ENCODE peak calls at places on chromosomes 16 and 17, in ten cellular contexts. One of them, this sample, is unnamed.

GRCh38 chr17:39769974-39770587 is 32.3 kb downstream of the GRB7 start:
- DNase-seq in activated naive CD8-positive, alpha-beta T cell treated with anti-CD3 and anti-CD28 coated beads, Interleukin-2, amount 50 U/mL, for 24 hours: no peak
- DNase-seq in ascending aorta: no peak
- DNase-seq in dermis microvascular lymphatic vessel endothelial cell: no peak
- DNase-seq in NCI-H1694: no peak
- DNase-seq in nucleus accumbens: no peak
- DNase-seq in amygdala: no peak
- DNase-seq in cardiac fibroblast: peak
- DNase-seq in esophagus squamous epithelium: no peak
- DNase-seq in NCI-H748 treated with DMSO at 0.1 percent for 48 hours: peak
- DNase-seq in this sample: no peak

GRCh38 chr17:77875051-77875780 is 83.3 kb upstream of the TNRC6C start:
- DNase-seq in activated naive CD8-positive, alpha-beta T cell treated with anti-CD3 and anti-CD28 coated beads, Interleukin-2, amount 50 U/mL, for 24 hours: no peak
- DNase-seq in ascending aorta: no peak
- DNase-seq in dermis microvascular lymphatic vessel endothelial cell: no peak
- DNase-seq in NCI-H1694: no peak
- DNase-seq in nucleus accumbens: no peak
- DNase-seq in amygdala: no peak
- DNase-seq in cardiac fibroblast: no peak
- DNase-seq in esophagus squamous epithelium: no peak
- DNase-seq in NCI-H748 treated with DMSO at 0.1 percent for 48 hours: no peak
- DNase-seq in this sample: no peak

GRCh38 chr16:4415538-4416199 is 727 bp downstream of the CORO7 start:
- DNase-seq in activated naive CD8-positive, alpha-beta T cell treated with anti-CD3 and anti-CD28 coated beads, Interleukin-2, amount 50 U/mL, for 24 hours: peak
- DNase-seq in ascending aorta: no peak
- DNase-seq in dermis microvascular lymphatic vessel endothelial cell: no peak
- DNase-seq in NCI-H1694: no peak
- DNase-seq in nucleus accumbens: no peak
- DNase-seq in amygdala: no peak
- DNase-seq in cardiac fibroblast: peak
- DNase-seq in esophagus squamous epithelium: no peak
- DNase-seq in NCI-H748 treated with DMSO at 0.1 percent for 48 hours: no peak
- DNase-seq in this sample: no peak

GRCh38 chr17:65698381-65699061 is 137.1 kb upstream of the AXIN2 start:
- DNase-seq in activated naive CD8-positive, alpha-beta T cell treated with anti-CD3 and anti-CD28 coated beads, Interleukin-2, amount 50 U/mL, for 24 hours: no peak
- DNase-seq in ascending aorta: no peak
- DNase-seq in dermis microvascular lymphatic vessel endothelial cell: no peak
- DNase-seq in NCI-H1694: no peak
- DNase-seq in nucleus accumbens: no peak
- DNase-seq in amygdala: no peak
- DNase-seq in cardiac fibroblast: peak
- DNase-seq in esophagus squamous epithelium: no peak
- DNase-seq in NCI-H748 treated with DMSO at 0.1 percent for 48 hours: no peak
- DNase-seq in this sample: no peak

GRCh38 chr17:17636456-17636855 is 44.8 kb upstream of the RAI1 start:
- DNase-seq in activated naive CD8-positive, alpha-beta T cell treated with anti-CD3 and anti-CD28 coated beads, Interleukin-2, amount 50 U/mL, for 24 hours: no peak
- DNase-seq in ascending aorta: no peak
- DNase-seq in dermis microvascular lymphatic vessel endothelial cell: no peak
- DNase-seq in NCI-H1694: no peak
- DNase-seq in nucleus accumbens: no peak
- DNase-seq in amygdala: no peak
- DNase-seq in cardiac fibroblast: no peak
- DNase-seq in esophagus squamous epithelium: no peak
- DNase-seq in NCI-H748 treated with DMSO at 0.1 percent for 48 hours: no peak
- DNase-seq in this sample: no peak

GRCh38 chr17:49508891-49509587 is 13.9 kb downstream of the NGFR start:
- DNase-seq in activated naive CD8-positive, alpha-beta T cell treated with anti-CD3 and anti-CD28 coated beads, Interleukin-2, amount 50 U/mL, for 24 hours: no peak
- DNase-seq in ascending aorta: no peak
- DNase-seq in dermis microvascular lymphatic vessel endothelial cell: no peak
- DNase-seq in NCI-H1694: peak
- DNase-seq in nucleus accumbens: no peak
- DNase-seq in amygdala: no peak
- DNase-seq in cardiac fibroblast: no peak
- DNase-seq in esophagus squamous epithelium: no peak
- DNase-seq in NCI-H748 treated with DMSO at 0.1 percent for 48 hours: no peak
- DNase-seq in this sample: no peak

GRCh38 chr17:48004973-48005372 is 32.6 kb downstream of the COPZ2 start:
- DNase-seq in activated naive CD8-positive, alpha-beta T cell treated with anti-CD3 and anti-CD28 coated beads, Interleukin-2, amount 50 U/mL, for 24 hours: no peak
- DNase-seq in ascending aorta: no peak
- DNase-seq in dermis microvascular lymphatic vessel endothelial cell: no peak
- DNase-seq in NCI-H1694: no peak
- DNase-seq in nucleus accumbens: no peak
- DNase-seq in amygdala: no peak
- DNase-seq in cardiac fibroblast: no peak
- DNase-seq in esophagus squamous epithelium: no peak
- DNase-seq in NCI-H748 treated with DMSO at 0.1 percent for 48 hours: no peak
- DNase-seq in this sample: no peak

GRCh38 chr16:72876221-72876620 is 171.7 kb downstream of the ZFHX3 start:
- DNase-seq in activated naive CD8-positive, alpha-beta T cell treated with anti-CD3 and anti-CD28 coated beads, Interleukin-2, amount 50 U/mL, for 24 hours: peak
- DNase-seq in ascending aorta: no peak
- DNase-seq in dermis microvascular lymphatic vessel endothelial cell: no peak
- DNase-seq in NCI-H1694: no peak
- DNase-seq in nucleus accumbens: no peak
- DNase-seq in amygdala: no peak
- DNase-seq in cardiac fibroblast: peak
- DNase-seq in esophagus squamous epithelium: no peak
- DNase-seq in NCI-H748 treated with DMSO at 0.1 percent for 48 hours: no peak
- DNase-seq in this sample: no peak

GRCh38 chr17:48059125-48059668 is 11.0 kb downstream of the NFE2L1 start:
- DNase-seq in activated naive CD8-positive, alpha-beta T cell treated with anti-CD3 and anti-CD28 coated beads, Interleukin-2, amount 50 U/mL, for 24 hours: no peak
- DNase-seq in ascending aorta: no peak
- DNase-seq in dermis microvascular lymphatic vessel endothelial cell: no peak
- DNase-seq in NCI-H1694: no peak
- DNase-seq in nucleus accumbens: no peak
- DNase-seq in amygdala: no peak
- DNase-seq in cardiac fibroblast: no peak
- DNase-seq in esophagus squamous epithelium: no peak
- DNase-seq in NCI-H748 treated with DMSO at 0.1 percent for 48 hours: no peak
- DNase-seq in this sample: no peak

GRCh38 chr16:56325956-56326355 is 99.4 kb downstream of the AMFR start:
- DNase-seq in activated naive CD8-positive, alpha-beta T cell treated with anti-CD3 and anti-CD28 coated beads, Interleukin-2, amount 50 U/mL, for 24 hours: no peak
- DNase-seq in ascending aorta: no peak
- DNase-seq in dermis microvascular lymphatic vessel endothelial cell: no peak
- DNase-seq in NCI-H1694: no peak
- DNase-seq in nucleus accumbens: no peak
- DNase-seq in amygdala: no peak
- DNase-seq in cardiac fibroblast: no peak
- DNase-seq in esophagus squamous epithelium: no peak
- DNase-seq in NCI-H748 treated with DMSO at 0.1 percent for 48 hours: no peak
- DNase-seq in this sample: no peak

GRCh38 chr16:21663889-21664647 is at the start of gene OTOA:
- DNase-seq in activated naive CD8-positive, alpha-beta T cell treated with anti-CD3 and anti-CD28 coated beads, Interleukin-2, amount 50 U/mL, for 24 hours: peak
- DNase-seq in ascending aorta: no peak
- DNase-seq in dermis microvascular lymphatic vessel endothelial cell: no peak
- DNase-seq in NCI-H1694: no peak
- DNase-seq in nucleus accumbens: no peak
- DNase-seq in amygdala: no peak
- DNase-seq in cardiac fibroblast: no peak
- DNase-seq in esophagus squamous epithelium: no peak
- DNase-seq in NCI-H748 treated with DMSO at 0.1 percent for 48 hours: no peak
- DNase-seq in this sample: no peak

GRCh38 chr16:67236551-67237395 is 9.8 kb downstream of the TMEM208 start:
- DNase-seq in activated naive CD8-positive, alpha-beta T cell treated with anti-CD3 and anti-CD28 coated beads, Interleukin-2, amount 50 U/mL, for 24 hours: peak
- DNase-seq in ascending aorta: no peak
- DNase-seq in dermis microvascular lymphatic vessel endothelial cell: no peak
- DNase-seq in NCI-H1694: no peak
- DNase-seq in nucleus accumbens: peak
- DNase-seq in amygdala: no peak
- DNase-seq in cardiac fibroblast: peak
- DNase-seq in esophagus squamous epithelium: no peak
- DNase-seq in NCI-H748 treated with DMSO at 0.1 percent for 48 hours: no peak
- DNase-seq in this sample: no peak

GRCh38 chr16:50335198-50335958 is 33.4 kb downstream of the BRD7 start:
- DNase-seq in activated naive CD8-positive, alpha-beta T cell treated with anti-CD3 and anti-CD28 coated beads, Interleukin-2, amount 50 U/mL, for 24 hours: no peak
- DNase-seq in ascending aorta: no peak
- DNase-seq in dermis microvascular lymphatic vessel endothelial cell: no peak
- DNase-seq in NCI-H1694: no peak
- DNase-seq in nucleus accumbens: no peak
- DNase-seq in amygdala: no peak
- DNase-seq in cardiac fibroblast: peak
- DNase-seq in esophagus squamous epithelium: no peak
- DNase-seq in NCI-H748 treated with DMSO at 0.1 percent for 48 hours: no peak
- DNase-seq in this sample: no peak

GRCh38 chr17:48307814-48308411 is 122.1 kb downstream of the SKAP1 start:
- DNase-seq in activated naive CD8-positive, alpha-beta T cell treated with anti-CD3 and anti-CD28 coated beads, Interleukin-2, amount 50 U/mL, for 24 hours: peak
- DNase-seq in ascending aorta: no peak
- DNase-seq in dermis microvascular lymphatic vessel endothelial cell: peak
- DNase-seq in NCI-H1694: peak
- DNase-seq in nucleus accumbens: no peak
- DNase-seq in amygdala: no peak
- DNase-seq in cardiac fibroblast: peak
- DNase-seq in esophagus squamous epithelium: no peak
- DNase-seq in NCI-H748 treated with DMSO at 0.1 percent for 48 hours: peak
- DNase-seq in this sample: peak

GRCh38 chr17:66307257-66307656 is 4.8 kb downstream of the PRKCA start:
- DNase-seq in activated naive CD8-positive, alpha-beta T cell treated with anti-CD3 and anti-CD28 coated beads, Interleukin-2, amount 50 U/mL, for 24 hours: no peak
- DNase-seq in ascending aorta: no peak
- DNase-seq in dermis microvascular lymphatic vessel endothelial cell: no peak
- DNase-seq in NCI-H1694: no peak
- DNase-seq in nucleus accumbens: no peak
- DNase-seq in amygdala: no peak
- DNase-seq in cardiac fibroblast: no peak
- DNase-seq in esophagus squamous epithelium: no peak
- DNase-seq in NCI-H748 treated with DMSO at 0.1 percent for 48 hours: no peak
- DNase-seq in this sample: no peak

GRCh38 chr17:40568074-40568836 is 3.0 kb upstream of the CCR7 start:
- DNase-seq in activated naive CD8-positive, alpha-beta T cell treated with anti-CD3 and anti-CD28 coated beads, Interleukin-2, amount 50 U/mL, for 24 hours: no peak
- DNase-seq in ascending aorta: no peak
- DNase-seq in dermis microvascular lymphatic vessel endothelial cell: no peak
- DNase-seq in NCI-H1694: no peak
- DNase-seq in nucleus accumbens: no peak
- DNase-seq in amygdala: no peak
- DNase-seq in cardiac fibroblast: no peak
- DNase-seq in esophagus squamous epithelium: no peak
- DNase-seq in NCI-H748 treated with DMSO at 0.1 percent for 48 hours: no peak
- DNase-seq in this sample: no peak

GRCh38 chr16:75193265-75193650 is 13.7 kb downstream of the CTRB2 start:
- DNase-seq in activated naive CD8-positive, alpha-beta T cell treated with anti-CD3 and anti-CD28 coated beads, Interleukin-2, amount 50 U/mL, for 24 hours: no peak
- DNase-seq in ascending aorta: no peak
- DNase-seq in dermis microvascular lymphatic vessel endothelial cell: peak
- DNase-seq in NCI-H1694: no peak
- DNase-seq in nucleus accumbens: no peak
- DNase-seq in amygdala: no peak
- DNase-seq in cardiac fibroblast: no peak
- DNase-seq in esophagus squamous epithelium: no peak
- DNase-seq in NCI-H748 treated with DMSO at 0.1 percent for 48 hours: no peak
- DNase-seq in this sample: no peak

GRCh38 chr17:44916059-44916780 is 920 bp upstream of the GFAP start:
- DNase-seq in activated naive CD8-positive, alpha-beta T cell treated with anti-CD3 and anti-CD28 coated beads, Interleukin-2, amount 50 U/mL, for 24 hours: no peak
- DNase-seq in ascending aorta: no peak
- DNase-seq in dermis microvascular lymphatic vessel endothelial cell: no peak
- DNase-seq in NCI-H1694: no peak
- DNase-seq in nucleus accumbens: no peak
- DNase-seq in amygdala: no peak
- DNase-seq in cardiac fibroblast: no peak
- DNase-seq in esophagus squamous epithelium: no peak
- DNase-seq in NCI-H748 treated with DMSO at 0.1 percent for 48 hours: no peak
- DNase-seq in this sample: no peak

GRCh38 chr17:39678340-39679116 is 9.3 kb downstream of the PGAP3 start:
- DNase-seq in activated naive CD8-positive, alpha-beta T cell treated with anti-CD3 and anti-CD28 coated beads, Interleukin-2, amount 50 U/mL, for 24 hours: no peak
- DNase-seq in ascending aorta: no peak
- DNase-seq in dermis microvascular lymphatic vessel endothelial cell: no peak
- DNase-seq in NCI-H1694: no peak
- DNase-seq in nucleus accumbens: no peak
- DNase-seq in amygdala: no peak
- DNase-seq in cardiac fibroblast: no peak
- DNase-seq in esophagus squamous epithelium: no peak
- DNase-seq in NCI-H748 treated with DMSO at 0.1 percent for 48 hours: no peak
- DNase-seq in this sample: no peak

GRCh38 chr17:298791-299450 is 53.7 kb downstream of the RPH3AL start:
- DNase-seq in activated naive CD8-positive, alpha-beta T cell treated with anti-CD3 and anti-CD28 coated beads, Interleukin-2, amount 50 U/mL, for 24 hours: no peak
- DNase-seq in ascending aorta: no peak
- DNase-seq in dermis microvascular lymphatic vessel endothelial cell: no peak
- DNase-seq in NCI-H1694: no peak
- DNase-seq in nucleus accumbens: no peak
- DNase-seq in amygdala: no peak
- DNase-seq in cardiac fibroblast: peak
- DNase-seq in esophagus squamous epithelium: no peak
- DNase-seq in NCI-H748 treated with DMSO at 0.1 percent for 48 hours: no peak
- DNase-seq in this sample: no peak

GRCh38 chr17:72192409-72193192 is 71.8 kb downstream of the SOX9 start:
- DNase-seq in activated naive CD8-positive, alpha-beta T cell treated with anti-CD3 and anti-CD28 coated beads, Interleukin-2, amount 50 U/mL, for 24 hours: no peak
- DNase-seq in ascending aorta: no peak
- DNase-seq in dermis microvascular lymphatic vessel endothelial cell: no peak
- DNase-seq in NCI-H1694: no peak
- DNase-seq in nucleus accumbens: no peak
- DNase-seq in amygdala: no peak
- DNase-seq in cardiac fibroblast: peak
- DNase-seq in esophagus squamous epithelium: no peak
- DNase-seq in NCI-H748 treated with DMSO at 0.1 percent for 48 hours: no peak
- DNase-seq in this sample: no peak

GRCh38 chr16:87707714-87708113 is 58.1 kb downstream of the KLHDC4 start:
- DNase-seq in activated naive CD8-positive, alpha-beta T cell treated with anti-CD3 and anti-CD28 coated beads, Interleukin-2, amount 50 U/mL, for 24 hours: no peak
- DNase-seq in ascending aorta: no peak
- DNase-seq in dermis microvascular lymphatic vessel endothelial cell: no peak
- DNase-seq in NCI-H1694: no peak
- DNase-seq in nucleus accumbens: no peak
- DNase-seq in amygdala: no peak
- DNase-seq in cardiac fibroblast: no peak
- DNase-seq in esophagus squamous epithelium: no peak
- DNase-seq in NCI-H748 treated with DMSO at 0.1 percent for 48 hours: no peak
- DNase-seq in this sample: no peak

GRCh38 chr16:2482181-2483107 is 7.5 kb downstream of the TBC1D24 start:
- DNase-seq in activated naive CD8-positive, alpha-beta T cell treated with anti-CD3 and anti-CD28 coated beads, Interleukin-2, amount 50 U/mL, for 24 hours: no peak
- DNase-seq in ascending aorta: no peak
- DNase-seq in dermis microvascular lymphatic vessel endothelial cell: no peak
- DNase-seq in NCI-H1694: no peak
- DNase-seq in nucleus accumbens: no peak
- DNase-seq in amygdala: peak
- DNase-seq in cardiac fibroblast: peak
- DNase-seq in esophagus squamous epithelium: no peak
- DNase-seq in NCI-H748 treated with DMSO at 0.1 percent for 48 hours: no peak
- DNase-seq in this sample: peak

GRCh38 chr17:50916026-50916707 is 50.0 kb upstream of the TOB1 start:
- DNase-seq in activated naive CD8-positive, alpha-beta T cell treated with anti-CD3 and anti-CD28 coated beads, Interleukin-2, amount 50 U/mL, for 24 hours: peak
- DNase-seq in ascending aorta: no peak
- DNase-seq in dermis microvascular lymphatic vessel endothelial cell: no peak
- DNase-seq in NCI-H1694: no peak
- DNase-seq in nucleus accumbens: no peak
- DNase-seq in amygdala: no peak
- DNase-seq in cardiac fibroblast: peak
- DNase-seq in esophagus squamous epithelium: no peak
- DNase-seq in NCI-H748 treated with DMSO at 0.1 percent for 48 hours: no peak
- DNase-seq in this sample: no peak

GRCh38 chr16:53504161-53504663 is 1.2 kb upstream of the AKTIP start:
- DNase-seq in activated naive CD8-positive, alpha-beta T cell treated with anti-CD3 and anti-CD28 coated beads, Interleukin-2, amount 50 U/mL, for 24 hours: peak
- DNase-seq in ascending aorta: peak
- DNase-seq in dermis microvascular lymphatic vessel endothelial cell: no peak
- DNase-seq in NCI-H1694: no peak
- DNase-seq in nucleus accumbens: no peak
- DNase-seq in amygdala: no peak
- DNase-seq in cardiac fibroblast: peak
- DNase-seq in esophagus squamous epithelium: no peak
- DNase-seq in NCI-H748 treated with DMSO at 0.1 percent for 48 hours: no peak
- DNase-seq in this sample: peak

GRCh38 chr17:41792835-41793748 is 6.6 kb upstream of the JUP start:
- DNase-seq in activated naive CD8-positive, alpha-beta T cell treated with anti-CD3 and anti-CD28 coated beads, Interleukin-2, amount 50 U/mL, for 24 hours: no peak
- DNase-seq in ascending aorta: no peak
- DNase-seq in dermis microvascular lymphatic vessel endothelial cell: no peak
- DNase-seq in NCI-H1694: no peak
- DNase-seq in nucleus accumbens: no peak
- DNase-seq in amygdala: no peak
- DNase-seq in cardiac fibroblast: peak
- DNase-seq in esophagus squamous epithelium: no peak
- DNase-seq in NCI-H748 treated with DMSO at 0.1 percent for 48 hours: no peak
- DNase-seq in this sample: no peak

GRCh38 chr16:81457326-81458133 is 12.9 kb downstream of the CMIP start:
- DNase-seq in activated naive CD8-positive, alpha-beta T cell treated with anti-CD3 and anti-CD28 coated beads, Interleukin-2, amount 50 U/mL, for 24 hours: no peak
- DNase-seq in ascending aorta: no peak
- DNase-seq in dermis microvascular lymphatic vessel endothelial cell: no peak
- DNase-seq in NCI-H1694: no peak
- DNase-seq in nucleus accumbens: no peak
- DNase-seq in amygdala: no peak
- DNase-seq in cardiac fibroblast: peak
- DNase-seq in esophagus squamous epithelium: no peak
- DNase-seq in NCI-H748 treated with DMSO at 0.1 percent for 48 hours: no peak
- DNase-seq in this sample: no peak

GRCh38 chr17:50258647-50259483 is 15.4 kb upstream of the TMEM92 start:
- DNase-seq in activated naive CD8-positive, alpha-beta T cell treated with anti-CD3 and anti-CD28 coated beads, Interleukin-2, amount 50 U/mL, for 24 hours: no peak
- DNase-seq in ascending aorta: no peak
- DNase-seq in dermis microvascular lymphatic vessel endothelial cell: no peak
- DNase-seq in NCI-H1694: peak
- DNase-seq in nucleus accumbens: no peak
- DNase-seq in amygdala: no peak
- DNase-seq in cardiac fibroblast: peak
- DNase-seq in esophagus squamous epithelium: no peak
- DNase-seq in NCI-H748 treated with DMSO at 0.1 percent for 48 hours: no peak
- DNase-seq in this sample: no peak